ENCODE peak calls at places on chromosome 7, in nine cellular contexts. L is NCI-H524; S is thoracic aorta; F is EL; C is right cardiac atrium; O is activated naive CD4-positive, alpha-beta T cell treated with anti-CD3 and anti-CD28 coated beads, Interleukin-2, amount 10 ng/mL, durations not matched to agents 7 days and 5 days; D is stimulated activated naive B cell treated with anti-CD40 and anti-IgM and Interleukin-4, amounts not matched to agents 10 μg/mL and 1 μg/mL and 100 μg/mL, for 72 hours; B is posterior cingulate gyrus; P is CD8-positive, alpha-beta memory T cell. Y is an unnamed sample.

GRCh38 chr7:2934211-2934731 is 90.2 kb upstream of the GNA12 start:
- DNase-seq in L (no peak), S (no peak), F (peak; percentile 28), C (no peak), O (peak; percentile 15), D (no peak), B (no peak), P (no peak), Y (peak; percentile 85)

GRCh38 chr7:3464900-3465622 is 164.0 kb downstream of the SDK1 start:
- DNase-seq in L (peak; percentile 94), S (no peak), F (no peak), C (no peak), O (peak; percentile 25), D (no peak), B (no peak), P (peak; percentile 80), Y (no peak)

GRCh38 chr7:45495618-45496017 is 78.5 kb upstream of the ADCY1 start:
- DNase-seq in L (no peak), S (no peak), F (no peak), C (no peak), O (no peak), D (no peak), B (no peak), P (no peak), Y (no peak)

GRCh38 chr7:68279827-68280400 is 1283.3 kb downstream of the TYW1 start:
- DNase-seq in L (no peak), S (no peak), F (no peak), C (no peak), O (no peak), D (no peak), B (no peak), P (no peak), Y (no peak)

GRCh38 chr7:30888783-30889182 is 22.9 kb upstream of the AQP1 start:
- DNase-seq in L (peak; percentile 96), S (peak; percentile 80), F (peak; percentile 80), C (peak; percentile 46), O (no peak), D (no peak), B (no peak), P (no peak), Y (peak; percentile 77)

GRCh38 chr7:113873554-113874151 is 45.2 kb downstream of the PPP1R3A start:
- DNase-seq in L (no peak), S (no peak), F (peak; percentile 13), C (no peak), O (no peak), D (no peak), B (no peak), P (no peak), Y (peak; percentile 28)

GRCh38 chr7:113209449-113210203 is 91.3 kb upstream of the SMIM30 start:
- DNase-seq in L (no peak), S (no peak), F (peak; percentile 41), C (no peak), O (no peak), D (no peak), B (no peak), P (no peak), Y (no peak)

GRCh38 chr7:36185092-36185491 is 32.0 kb downstream of the EEPD1 start:
- DNase-seq in L (no peak), S (no peak), F (no peak), C (no peak), O (no peak), D (no peak), B (no peak), P (no peak), Y (no peak)

GRCh38 chr7:82932516-82932915 is 230.2 kb downstream of the PCLO start:
- DNase-seq in L (no peak), S (no peak), F (no peak), C (no peak), O (no peak), D (no peak), B (no peak), P (no peak), Y (no peak)

GRCh38 chr7:77235280-77235679 is 35.7 kb upstream of the FGL2 start:
- DNase-seq in L (no peak), S (no peak), F (no peak), C (no peak), O (no peak), D (no peak), B (no peak), P (no peak), Y (peak; percentile 77)

GRCh38 chr7:2313450-2314208 is 612 bp downstream of the SNX8 start:
- DNase-seq in L (no peak), S (peak; percentile 6), F (peak; percentile 34), C (no peak), O (no peak), D (no peak), B (no peak), P (no peak), Y (no peak)

GRCh38 chr7:11623093-11623678 is 208.8 kb downstream of the THSD7A start:
- DNase-seq in L (no peak), S (no peak), F (no peak), C (no peak), O (no peak), D (no peak), B (no peak), P (no peak), Y (no peak)

Y was measured in NCI-H226.